ENCODE peak calls at places on chromosomes 16 and 17, in five cellular contexts. One of them, this sample, is unnamed.
A peak's percentile ranks its signal among the peaks of the same experiment; 100 is the strongest.

GRCh38 chr16:30185683-30186421 is 2.5 kb downstream of the CORO1A start:
- DNase-seq in SK-N-SH: peak; percentile 30
- DNase-seq in K562: no peak
- DNase-seq in GM12878: peak; percentile 79
- DNase-seq in HepG2: no peak
- DNase-seq in this sample: peak; percentile 99

GRCh38 chr16:66290431-66290830 is 76.1 kb upstream of the CDH5 start:
- DNase-seq in SK-N-SH: no peak
- DNase-seq in K562: no peak
- DNase-seq in GM12878: no peak
- DNase-seq in HepG2: no peak
- DNase-seq in this sample: no peak

GRCh38 chr16:66845080-66845410 is 831 bp downstream of the CA7 start:
- DNase-seq in SK-N-SH: no peak
- DNase-seq in K562: no peak
- DNase-seq in GM12878: no peak
- DNase-seq in HepG2: no peak
- DNase-seq in this sample: no peak

GRCh38 chr17:75240394-75241142 is 20.8 kb downstream of the GGA3 start:
- DNase-seq in SK-N-SH: peak; percentile 83
- DNase-seq in K562: peak; percentile 84
- DNase-seq in GM12878: no peak
- DNase-seq in HepG2: peak; percentile 58
- DNase-seq in this sample: peak; percentile 60

GRCh38 chr16:69932691-69933392 is 18.3 kb upstream of the CLEC18A start:
- DNase-seq in SK-N-SH: no peak
- DNase-seq in K562: no peak
- DNase-seq in GM12878: no peak
- DNase-seq in HepG2: no peak
- DNase-seq in this sample: peak; percentile 6

GRCh38 chr16:81447383-81448101 is 2.9 kb downstream of the CMIP start:
- DNase-seq in SK-N-SH: no peak
- DNase-seq in K562: no peak
- DNase-seq in GM12878: no peak
- DNase-seq in HepG2: peak; percentile 57
- DNase-seq in this sample: no peak

GRCh38 chr17:68035131-68035522 is 408 bp upstream of the KPNA2 start:
- DNase-seq in SK-N-SH: no peak
- DNase-seq in K562: peak; percentile 98
- DNase-seq in GM12878: no peak
- DNase-seq in HepG2: no peak
- DNase-seq in this sample: peak; percentile 93

GRCh38 chr17:39920218-39921210 is 2.1 kb upstream of the GSDMB start:
- DNase-seq in SK-N-SH: no peak
- DNase-seq in K562: no peak
- DNase-seq in GM12878: no peak
- DNase-seq in HepG2: no peak
- DNase-seq in this sample: no peak

GRCh38 chr16:89912143-89912542 is 6.5 kb upstream of the MC1R start:
- DNase-seq in SK-N-SH: no peak
- DNase-seq in K562: no peak
- DNase-seq in GM12878: no peak
- DNase-seq in HepG2: no peak
- DNase-seq in this sample: no peak

GRCh38 chr17:79114455-79115301 is 40.1 kb downstream of the ENGASE start:
- DNase-seq in SK-N-SH: peak; percentile 97
- DNase-seq in K562: no peak
- DNase-seq in GM12878: no peak
- DNase-seq in HepG2: no peak
- DNase-seq in this sample: no peak

GRCh38 chr16:56892705-56893104 is 27.7 kb downstream of the SLC12A3 start:
- DNase-seq in SK-N-SH: no peak
- DNase-seq in K562: no peak
- DNase-seq in GM12878: no peak
- DNase-seq in HepG2: no peak
- DNase-seq in this sample: no peak

GRCh38 chr16:28475221-28475620 is 3.1 kb upstream of the NPIPB7 start:
- DNase-seq in SK-N-SH: no peak
- DNase-seq in K562: no peak
- DNase-seq in GM12878: no peak
- DNase-seq in HepG2: no peak
- DNase-seq in this sample: no peak

GRCh38 chr16:13270602-13271001 is 369.2 kb downstream of the SHISA9 start:
- DNase-seq in SK-N-SH: no peak
- DNase-seq in K562: no peak
- DNase-seq in GM12878: no peak
- DNase-seq in HepG2: no peak
- DNase-seq in this sample: no peak

GRCh38 chr17:56737741-56738161 is 96.0 kb downstream of the C17orf67 start:
- DNase-seq in SK-N-SH: no peak
- DNase-seq in K562: no peak
- DNase-seq in GM12878: no peak
- DNase-seq in HepG2: no peak
- DNase-seq in this sample: no peak

GRCh38 chr17:77649717-77650211 is 308.7 kb upstream of the TNRC6C start:
- DNase-seq in SK-N-SH: no peak
- DNase-seq in K562: peak; percentile 17
- DNase-seq in GM12878: no peak
- DNase-seq in HepG2: no peak
- DNase-seq in this sample: no peak

GRCh38 chr17:48471807-48472484 is 41.9 kb upstream of the SKAP1 start:
- DNase-seq in SK-N-SH: no peak
- DNase-seq in K562: no peak
- DNase-seq in GM12878: no peak
- DNase-seq in HepG2: no peak
- DNase-seq in this sample: no peak

GRCh38 chr16:30665155-30665829 is 7.1 kb downstream of the FBRS start:
- DNase-seq in SK-N-SH: no peak
- DNase-seq in K562: no peak
- DNase-seq in GM12878: no peak
- DNase-seq in HepG2: no peak
- DNase-seq in this sample: no peak

GRCh38 chr16:69833791-69834282 is 71.7 kb downstream of the WWP2 start:
- DNase-seq in SK-N-SH: no peak
- DNase-seq in K562: no peak
- DNase-seq in GM12878: no peak
- DNase-seq in HepG2: peak; percentile 53
- DNase-seq in this sample: no peak

GRCh38 chr17:19508327-19508867 is 25.3 kb upstream of the SLC47A1 start:
- DNase-seq in SK-N-SH: peak; percentile 75
- DNase-seq in K562: no peak
- DNase-seq in GM12878: no peak
- DNase-seq in HepG2: no peak
- DNase-seq in this sample: no peak

GRCh38 chr16:16071631-16072244 is 122.3 kb downstream of the ABCC1 start:
- DNase-seq in SK-N-SH: no peak
- DNase-seq in K562: peak; percentile 7
- DNase-seq in GM12878: no peak
- DNase-seq in HepG2: peak; percentile 67
- DNase-seq in this sample: no peak

GRCh38 chr17:77144227-77144626 is 3.5 kb downstream of the SEC14L1 start:
- DNase-seq in SK-N-SH: no peak
- DNase-seq in K562: no peak
- DNase-seq in GM12878: no peak
- DNase-seq in HepG2: no peak
- DNase-seq in this sample: no peak

GRCh38 chr17:43199633-43200032 is 12.0 kb upstream of the TMEM106A start:
- DNase-seq in SK-N-SH: no peak
- DNase-seq in K562: no peak
- DNase-seq in GM12878: no peak
- DNase-seq in HepG2: no peak
- DNase-seq in this sample: no peak

GRCh38 chr17:37746617-37747016 is 1.8 kb upstream of the HNF1B start:
- DNase-seq in SK-N-SH: no peak
- DNase-seq in K562: no peak
- DNase-seq in GM12878: no peak
- DNase-seq in HepG2: no peak
- DNase-seq in this sample: no peak
- H3K4me3 ChIP-seq in SK-N-SH: no peak overlapping the region
- H3K4me3 ChIP-seq in K562: no peak overlapping the region
- H3K4me3 ChIP-seq in GM12878: peak overlapping the region; percentile 38
- H3K4me3 ChIP-seq in HepG2: peak overlapping the region; percentile 80
- H3K4me3 ChIP-seq in this sample: no peak overlapping the region

DNA sequence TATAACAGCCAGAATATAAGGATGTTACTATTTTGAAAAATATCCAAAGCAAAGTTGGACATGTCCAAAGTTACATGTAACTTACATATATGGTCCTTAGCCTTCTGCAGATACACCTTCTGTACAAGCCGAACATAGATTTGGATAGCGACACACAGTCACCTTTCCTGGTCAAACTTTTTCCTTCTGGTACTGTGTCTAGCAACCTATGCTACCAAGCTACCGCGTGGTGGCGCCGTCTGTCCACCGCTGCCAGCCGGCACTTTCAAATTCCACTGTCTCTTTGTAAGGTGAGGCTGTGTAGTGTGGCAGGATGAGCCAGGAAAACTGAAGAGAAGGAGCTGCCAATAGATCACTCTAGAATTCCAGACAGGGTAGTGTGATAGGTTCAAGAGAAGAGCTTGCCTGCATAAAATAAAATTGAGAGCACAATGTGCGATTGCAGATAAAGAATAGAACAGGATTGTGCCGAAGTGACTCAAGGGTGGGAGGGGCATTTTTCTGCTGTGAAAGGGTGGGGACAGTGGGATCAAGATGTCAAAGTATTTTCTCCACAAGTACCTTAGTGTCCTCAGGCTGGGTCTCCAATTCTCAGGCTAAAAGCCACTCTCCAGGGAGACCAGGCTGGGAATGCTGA is 366.9 kb downstream of the SLC39A11 start:
- DNase-seq in SK-N-SH: peak; percentile 78
- DNase-seq in K562: peak; percentile 76
- DNase-seq in GM12878: no peak
- DNase-seq in HepG2: peak; percentile 66
- DNase-seq in this sample: peak; percentile 65
- TF ChIP-seq GABPA in SK-N-SH: no peak
- TF ChIP-seq GABPA in K562: no peak
- TF ChIP-seq GABPA in GM12878: no peak
- TF ChIP-seq GABPA in HepG2: no peak
- TF ChIP-seq GABPA in this sample: no peak

GRCh38 chr17:38912221-38912813 is 13.1 kb upstream of the LASP1NB start:
- DNase-seq in SK-N-SH: peak; percentile 76
- DNase-seq in K562: no peak
- DNase-seq in GM12878: no peak
- DNase-seq in HepG2: no peak
- DNase-seq in this sample: no peak

GRCh38 chr17:38907930-38908675 is 17.3 kb upstream of the LASP1NB start:
- DNase-seq in SK-N-SH: no peak
- DNase-seq in K562: no peak
- DNase-seq in GM12878: no peak
- DNase-seq in HepG2: no peak
- DNase-seq in this sample: no peak

GRCh38 chr17:38908676-38909181 is 16.7 kb upstream of the LASP1NB start:
- DNase-seq in SK-N-SH: no peak
- DNase-seq in K562: no peak
- DNase-seq in GM12878: no peak
- DNase-seq in HepG2: no peak
- DNase-seq in this sample: no peak

GRCh38 chr17:38910325-38910724 is 15.1 kb upstream of the LASP1NB start:
- DNase-seq in SK-N-SH: no peak
- DNase-seq in K562: no peak
- DNase-seq in GM12878: no peak
- DNase-seq in HepG2: no peak
- DNase-seq in this sample: no peak

GRCh38 chr17:38911081-38911730 is 14.2 kb upstream of the LASP1NB start:
- DNase-seq in SK-N-SH: no peak
- DNase-seq in K562: no peak
- DNase-seq in GM12878: no peak
- DNase-seq in HepG2: no peak
- DNase-seq in this sample: no peak
- TF ChIP-seq REST in SK-N-SH: no peak
- TF ChIP-seq REST in K562: no peak
- TF ChIP-seq REST in GM12878: no peak
- TF ChIP-seq REST in HepG2: no peak
- TF ChIP-seq REST in this sample: no peak

GRCh38 chr17:82664701-82665182 is 16.5 kb upstream of the WDR45B start:
- DNase-seq in SK-N-SH: peak; percentile 71
- DNase-seq in K562: no peak
- DNase-seq in GM12878: no peak
- DNase-seq in HepG2: no peak
- DNase-seq in this sample: no peak
- H3K4me3 ChIP-seq in SK-N-SH: no peak overlapping the region
- H3K4me3 ChIP-seq in K562: no peak overlapping the region
- H3K4me3 ChIP-seq in GM12878: no peak overlapping the region
- H3K4me3 ChIP-seq in HepG2: no peak overlapping the region
- H3K4me3 ChIP-seq in this sample: no peak overlapping the region